ENCODE peak calls at places on chromosomes 7 and 10, in eight cellular contexts. D is choroid plexus epithelial cell, E is psoas muscle, L is Caco-2, B is IMR-90, J is AG04450, V is mucosa of descending colon, Z is A549. A is an unnamed sample.

GRCh38 chr10:101611096-101611495 is 23.0 kb downstream of the DPCD start:
- DNase-seq in L (no peak), D (no peak), Z (no peak), J (no peak), B (no peak), V (no peak), E (no peak), A (no peak)

GRCh38 chr10:62016477-62017140 is 115.1 kb downstream of the ARID5B start:
- DNase-seq in B (peak), Z (no peak), E (no peak), J (no peak), L (no peak), V (no peak), D (no peak), A (no peak)

GRCh38 chr7:53110425-53110824 is 75.0 kb downstream of the POM121L12 start:
- DNase-seq in D (no peak), L (no peak), J (no peak), B (no peak), E (no peak), Z (no peak), V (no peak), A (no peak)

GRCh38 chr10:95237376-95238170 is 43.5 kb downstream of the ACSM6 start:
- DNase-seq in D (peak), V (no peak), E (no peak), Z (no peak), J (no peak), L (no peak), B (peak), A (no peak)

GRCh38 chr10:29656451-29656992 is 21.8 kb upstream of the SVIL start:
- DNase-seq in J (no peak), L (no peak), V (no peak), Z (no peak), E (no peak), B (no peak), D (no peak), A (no peak)

GRCh38 chr10:88831709-88832108 is 19.9 kb downstream of the ANKRD22 start:
- DNase-seq in V (no peak), B (no peak), D (no peak), J (no peak), Z (no peak), E (no peak), L (no peak), A (no peak)

GRCh38 chr7:13257661-13258060 is 570.2 kb downstream of the ARL4A start:
- DNase-seq in Z (no peak), E (no peak), V (no peak), L (no peak), B (no peak), D (peak), J (no peak), A (no peak)

GRCh38 chr7:78052112-78052511 is 253.5 kb downstream of the PHTF2 start:
- DNase-seq in E (no peak), V (no peak), Z (no peak), J (no peak), D (no peak), B (no peak), L (no peak), A (no peak)

GRCh38 chr10:125102216-125102615 is 58.1 kb downstream of the CTBP2 start:
- DNase-seq in D (peak), Z (no peak), J (peak), L (no peak), E (no peak), B (peak), V (peak), A (no peak)

GRCh38 chr10:62582098-62582705 is 208.0 kb downstream of the ZNF365 start:
- DNase-seq in V (no peak), B (peak), D (peak), L (no peak), Z (no peak), J (no peak), E (no peak), A (no peak)

GRCh38 chr7:102203218-102203617 is 83.5 kb upstream of the SH2B2 start:
- DNase-seq in L (no peak), V (no peak), Z (no peak), E (no peak), J (no peak), B (no peak), D (no peak), A (no peak)

GRCh38 chr10:72008096-72008933 is 44.1 kb downstream of the CHST3 start:
- DNase-seq in Z (no peak), D (no peak), L (peak), J (no peak), E (no peak), B (no peak), V (no peak), A (no peak)

GRCh38 chr10:80154978-80155695 is 22.6 kb downstream of the PLAC9 start:
- DNase-seq in L (no peak), B (peak), Z (no peak), D (peak), J (peak), E (no peak), V (peak), A (no peak)

GRCh38 chr7:69596723-69597277 is 1.5 kb upstream of the AUTS2 start:
- DNase-seq in B (no peak), J (no peak), Z (no peak), L (no peak), E (no peak), D (no peak), V (no peak), A (no peak)

GRCh38 chr10:88226027-88226690 is 357.0 kb downstream of the RNLS start:
- DNase-seq in J (no peak), Z (no peak), E (no peak), B (no peak), V (no peak), L (no peak), D (no peak), A (no peak)

GRCh38 chr7:141042222-141043193 is 27.8 kb upstream of the MRPS33 start:
- DNase-seq in J (no peak), E (no peak), D (no peak), V (no peak), B (peak), L (no peak), Z (peak), A (no peak)

GRCh38 chr10:34734918-34735317 is 80.2 kb downstream of the PARD3 start:
- DNase-seq in J (no peak), L (no peak), V (no peak), B (no peak), Z (no peak), D (no peak), E (no peak), A (no peak)

GRCh38 chr10:97551271-97551670 is 21.3 kb upstream of the ANKRD2 start:
- DNase-seq in V (no peak), D (no peak), L (no peak), Z (no peak), B (no peak), E (peak), J (no peak), A (no peak)

GRCh38 chr7:110317699-110318265 is 773.1 kb upstream of the LRRN3 start:
- DNase-seq in B (peak), D (peak), J (peak), Z (no peak), E (no peak), L (no peak), V (no peak), A (no peak)

GRCh38 chr7:23658831-23659427 is 21.1 kb upstream of the FAM221A start:
- DNase-seq in B (no peak), L (no peak), E (no peak), Z (no peak), J (no peak), D (no peak), V (no peak), A (no peak)

GRCh38 chr10:5691786-5692185 is 7.1 kb downstream of the TASOR2 start:
- DNase-seq in D (no peak), V (no peak), L (no peak), E (no peak), B (no peak), J (no peak), Z (no peak), A (no peak)

GRCh38 chr10:62053860-62054259 is 152.4 kb downstream of the ARID5B start:
- DNase-seq in V (no peak), D (no peak), J (no peak), B (no peak), L (no peak), E (no peak), Z (no peak), A (no peak)

GRCh38 chr10:3294919-3295318 is 122.3 kb upstream of the PITRM1 start:
- DNase-seq in V (no peak), D (peak), E (no peak), B (no peak), J (no peak), Z (no peak), L (no peak), A (no peak)

GRCh38 chr7:123580406-123581161 is 21.0 kb upstream of the ASB15 start:
- DNase-seq in D (peak), V (no peak), L (peak), B (peak), E (no peak), Z (no peak), J (no peak), A (peak)

GRCh38 chr10:76017026-76017732 is 585.8 kb downstream of the LRMDA start:
- DNase-seq in Z (no peak), V (no peak), J (no peak), B (peak), E (no peak), L (no peak), D (peak), A (no peak)

GRCh38 chr10:3755440-3756359 is 29.3 kb downstream of the KLF6 start:
- DNase-seq in L (peak), D (peak), E (no peak), V (no peak), B (peak), Z (no peak), J (no peak), A (no peak)

GRCh38 chr7:122846591-122846990 is 39.7 kb downstream of the CADPS2 start:
- DNase-seq in B (no peak), V (no peak), E (no peak), Z (no peak), L (no peak), J (no peak), D (no peak), A (no peak)

GRCh38 chr10:84567133-84567532 is 238.7 kb downstream of the CCSER2 start:
- DNase-seq in D (no peak), B (no peak), Z (no peak), J (no peak), L (no peak), E (no peak), V (no peak), A (no peak)

GRCh38 chr7:38413784-38414183 is 140.3 kb upstream of the TARP start:
- DNase-seq in V (no peak), Z (no peak), E (no peak), B (no peak), D (no peak), L (no peak), J (no peak), A (peak)

GRCh38 chr7:49324707-49325106 is 400.4 kb downstream of the CDC14C start:
- DNase-seq in V (no peak), L (no peak), Z (no peak), D (no peak), E (no peak), J (no peak), B (no peak), A (no peak)

GRCh38 chr7:113004726-113005454 is 81.7 kb downstream of the GPR85 start:
- DNase-seq in J (no peak), V (no peak), E (no peak), D (no peak), Z (no peak), B (no peak), L (no peak), A (no peak)

GRCh38 chr7:131011976-131012375 is 278.0 kb upstream of the KLF14 start:
- DNase-seq in Z (peak), D (peak), J (peak), B (peak), E (no peak), L (no peak), V (no peak), A (no peak)

GRCh38 chr7:99624487-99624886 is 7.7 kb downstream of the ZSCAN25 start:
- DNase-seq in J (no peak), E (no peak), D (no peak), Z (no peak), L (no peak), B (no peak), V (peak), A (no peak)

GRCh38 chr7:17206354-17206905 is 92.0 kb upstream of the AHR start:
- DNase-seq in V (peak), Z (peak), D (no peak), J (no peak), E (no peak), B (no peak), L (peak), A (no peak)

GRCh38 chr10:131804551-131805295 is 96.1 kb upstream of the PPP2R2D start:
- DNase-seq in D (no peak), B (no peak), Z (no peak), L (no peak), E (no peak), V (no peak), J (no peak), A (no peak)

GRCh38 chr10:87752571-87752970 is 65.5 kb downstream of the ATAD1 start:
- DNase-seq in D (peak), Z (no peak), B (peak), L (no peak), V (no peak), E (no peak), J (no peak), A (no peak)

GRCh38 chr7:158563051-158563450 is 24.6 kb downstream of the PTPRN2 start:
- DNase-seq in B (no peak), V (no peak), L (no peak), J (no peak), D (no peak), E (no peak), Z (no peak), A (no peak)

GRCh38 chr7:158567153-158567603 is 20.4 kb downstream of the PTPRN2 start:
- DNase-seq in E (no peak), J (no peak), D (no peak), L (no peak), B (no peak), V (no peak), Z (no peak), A (no peak)

GRCh38 chr7:158563911-158564647 is 23.5 kb downstream of the PTPRN2 start:
- DNase-seq in V (no peak), E (no peak), Z (no peak), D (no peak), L (no peak), J (no peak), B (no peak), A (no peak)

GRCh38 chr7:158561659-158562058 is 26.0 kb downstream of the PTPRN2 start:
- DNase-seq in E (no peak), J (no peak), V (no peak), Z (no peak), B (no peak), L (no peak), D (no peak), A (no peak)

DNA sequence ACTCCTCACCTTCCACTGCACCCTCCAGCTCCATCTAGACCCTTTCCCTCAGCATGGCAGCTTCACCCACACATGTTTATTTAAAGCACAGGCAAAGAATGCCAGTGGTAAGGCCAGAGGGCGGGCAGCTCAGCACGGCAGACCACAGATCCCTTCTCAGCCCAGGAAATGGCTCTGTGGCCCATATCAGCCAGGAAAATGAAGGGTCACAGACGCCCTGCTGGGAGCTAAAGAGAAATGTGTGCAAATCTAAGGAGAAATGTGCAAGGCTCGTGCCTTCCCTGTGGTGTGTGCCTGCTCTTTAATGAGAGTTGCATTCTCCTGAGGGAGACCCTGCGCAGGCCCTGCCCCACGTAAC is 23.0 kb downstream of the PTPRN2 start:
- DNase-seq in E (no peak), D (no peak), V (no peak), Z (no peak), J (no peak), L (no peak), B (no peak), A (no peak)
- H3K4me3 ChIP-seq in E (no peak), D (no peak), V (no peak), Z (no peak), J (no peak), L (no peak), B (no peak), A (no peak)

DNA sequence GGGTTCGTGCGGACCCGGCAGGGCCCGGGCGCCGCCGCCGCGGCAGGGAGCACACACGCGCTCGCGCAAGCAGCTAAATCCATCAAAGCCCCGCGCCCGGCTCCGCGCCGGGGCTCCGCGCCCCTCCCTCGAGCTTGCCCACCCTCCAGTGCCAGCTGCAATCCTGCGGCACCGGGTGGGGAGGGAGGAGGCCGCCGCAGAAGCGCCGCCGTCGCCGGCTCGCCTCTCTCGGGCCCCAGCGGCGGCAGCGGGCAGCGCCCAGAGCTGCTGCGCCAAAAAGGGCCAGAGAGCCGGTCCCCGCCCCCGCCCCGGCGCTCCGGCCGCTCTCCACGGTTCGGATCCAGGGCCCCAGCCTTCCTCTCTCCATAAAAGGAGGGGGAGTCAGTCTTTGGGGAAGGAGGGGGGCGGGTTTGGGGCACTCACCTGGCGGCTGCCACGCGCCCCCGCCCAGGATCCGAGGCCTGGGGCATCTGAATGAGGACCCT is 370 bp upstream of the PDGFA start:
- DNase-seq in D (peak), L (no peak), J (no peak), E (peak), Z (peak), B (peak), V (peak), A (peak)
- TF ChIP-seq CTCF in D (no peak), L (peak), J (peak), E (peak), Z (no peak), B (peak), V (no peak), A (no peak)

DNA sequence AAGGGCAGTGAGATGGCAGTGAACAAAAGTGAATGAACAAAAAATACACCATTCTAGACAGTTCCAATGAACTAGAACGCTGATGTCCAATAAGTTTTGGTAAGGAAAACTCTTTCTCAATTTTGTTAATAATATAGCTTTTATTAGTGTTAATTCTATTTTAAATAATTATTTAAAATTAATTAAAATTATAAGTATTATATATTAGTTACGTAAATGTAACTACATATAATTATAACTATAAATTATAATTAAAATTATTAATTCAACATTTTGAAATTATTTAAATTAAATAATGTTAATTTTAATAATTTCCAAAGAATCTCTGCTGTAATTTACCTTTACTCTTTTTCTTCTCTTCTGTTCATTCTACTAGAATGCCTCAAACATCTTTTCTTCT is 5.4 kb downstream of the SRI start:
- DNase-seq in Z (no peak), J (no peak), E (no peak), B (no peak), V (no peak), D (no peak), L (no peak), A (no peak)
- H3K4me3 ChIP-seq in Z (no peak), J (no peak), E (no peak), B (no peak), V (no peak), D (no peak), L (no peak), A (no peak)

DNA sequence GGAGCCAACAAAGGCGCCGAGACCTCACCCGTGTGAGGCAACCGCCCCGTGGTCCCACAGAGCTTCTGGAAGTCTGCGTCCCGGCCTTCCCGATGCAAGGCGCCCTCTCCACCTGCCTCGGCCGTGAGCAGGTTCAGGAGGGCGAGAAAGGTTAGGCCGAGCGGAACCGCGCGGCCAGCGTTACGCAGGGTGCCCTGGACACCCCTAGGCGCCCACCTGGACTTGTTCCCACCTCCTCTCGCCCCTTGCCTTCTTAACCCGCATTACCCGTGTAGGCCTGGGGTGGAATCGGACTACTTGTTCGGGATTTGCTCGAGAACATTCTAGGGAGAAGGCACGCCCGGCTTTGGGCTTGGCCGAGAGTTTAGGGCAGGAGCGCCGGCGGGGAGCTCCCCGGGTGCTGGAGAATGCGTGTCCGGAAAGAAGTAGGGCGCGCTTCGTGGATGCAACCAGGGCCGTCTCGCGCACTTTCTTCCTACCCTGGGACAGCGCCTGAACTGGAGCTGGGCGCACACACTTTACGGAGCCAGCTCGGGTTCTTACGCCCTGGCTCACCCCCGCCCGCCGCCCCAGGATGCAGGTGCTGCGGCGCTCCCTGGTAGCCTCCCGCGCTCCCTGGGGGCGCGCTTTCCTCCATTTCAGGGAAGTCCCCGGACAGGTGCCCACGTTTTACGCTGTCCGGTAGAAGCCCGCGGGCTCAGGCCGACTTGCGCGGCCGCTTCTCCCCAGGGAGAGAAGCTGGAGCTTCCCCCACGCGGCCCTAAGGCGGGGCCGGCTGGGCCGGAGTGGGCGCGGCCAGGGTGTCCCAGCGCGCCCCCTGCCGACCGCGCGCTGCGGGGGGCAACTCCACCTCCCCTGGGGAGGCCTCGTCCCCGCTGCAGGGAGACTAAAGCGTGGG is 74.5 kb downstream of the INSIG1 start:
- DNase-seq in J (no peak), E (no peak), D (no peak), Z (peak), V (peak), L (no peak), B (no peak), A (peak)
- TF ChIP-seq CTCF in J (peak), E (peak), D (no peak), Z (peak), V (no peak), L (no peak), B (peak), A (peak)

GRCh38 chr10:110305767-110306451 is 1.2 kb upstream of the SMNDC1 start:
- DNase-seq in B (peak), L (peak), J (peak), D (peak), E (no peak), V (peak), Z (peak), A (peak)
- H3K4me3 ChIP-seq in B (no peak), L (peak), J (no peak), D (no peak), E (peak), V (no peak), Z (peak), A (no peak)